ENCODE peak calls at places on chromosomes 11 and 22, in five cellular contexts. Y, E, M, K and A are unnamed samples.

GRCh38 chr11:134837166-134837886 is 425.3 kb upstream of the B3GAT1 start:
- DNase-seq in M (no peak), E (no peak), K (peak), Y (no peak), A (no peak)

GRCh38 chr22:39518996-39519680 is 1.2 kb upstream of the ATF4 start:
- DNase-seq in K (no peak), M (no peak), Y (peak), E (peak), A (no peak)

GRCh38 chr11:66559141-66559861 is 9.1 kb downstream of the CTSF start:
- DNase-seq in E (no peak), Y (peak), K (no peak), M (peak), A (peak)

GRCh38 chr11:35539256-35539655 is 13.8 kb upstream of the PAMR1 start:
- DNase-seq in Y (peak), K (no peak), E (no peak), M (no peak), A (no peak)

GRCh38 chr11:1123970-1124369 is 33.8 kb upstream of the MUC5AC start:
- DNase-seq in K (no peak), Y (no peak), M (no peak), E (no peak), A (no peak)

GRCh38 chr11:204587-205109 is 2.6 kb downstream of the BET1L start:
- DNase-seq in E (no peak), K (no peak), M (no peak), Y (no peak), A (no peak)

GRCh38 chr22:44357296-44357961 is 44.7 kb upstream of the SHISAL1 start:
- DNase-seq in M (no peak), K (no peak), E (no peak), Y (no peak), A (no peak)

GRCh38 chr11:71086687-71087258 is 165.6 kb downstream of the SHANK2 start:
- DNase-seq in E (peak), Y (peak), M (no peak), K (no peak), A (no peak)

GRCh38 chr11:15988693-15989231 is 367.6 kb downstream of the SOX6 start:
- DNase-seq in M (no peak), Y (peak), E (peak), K (no peak), A (no peak)